ENCODE peak calls at places on chromosomes 12 and 14, in seven cellular contexts. One of them, this sample, is unnamed.

GRCh38 chr12:27396416-27396815 is 50.1 kb upstream of the SMCO2 start:
- DNase-seq in T-helper 2 cell: no peak
- DNase-seq in Right ventricle myocardium superior: no peak
- DNase-seq in NCI-H510A treated with DMSO at 0.1 percent for 48 hours: no peak
- DNase-seq in activated CD4-positive, alpha-beta T cell treated with anti-CD3 and anti-CD28 coated beads, Interleukin-2, amount 10 ng/mL, durations not matched to agents 7 days and 5 days: no peak
- DNase-seq in pulmonary artery endothelial cell: no peak
- DNase-seq in MM.1S: no peak
- DNase-seq in this sample: no peak

GRCh38 chr14:73610692-73611091 is 1.6 kb upstream of the ACOT6 start:
- DNase-seq in NCI-H510A treated with DMSO at 0.1 percent for 48 hours: no peak
- DNase-seq in pulmonary artery endothelial cell: peak
- DNase-seq in Right ventricle myocardium superior: no peak
- DNase-seq in activated CD4-positive, alpha-beta T cell treated with anti-CD3 and anti-CD28 coated beads, Interleukin-2, amount 10 ng/mL, durations not matched to agents 7 days and 5 days: no peak
- DNase-seq in MM.1S: no peak
- DNase-seq in T-helper 2 cell: no peak
- DNase-seq in this sample: no peak

GRCh38 chr12:67034110-67034879 is 234.9 kb upstream of the CAND1 start:
- DNase-seq in NCI-H510A treated with DMSO at 0.1 percent for 48 hours: no peak
- DNase-seq in Right ventricle myocardium superior: no peak
- DNase-seq in pulmonary artery endothelial cell: no peak
- DNase-seq in MM.1S: no peak
- DNase-seq in activated CD4-positive, alpha-beta T cell treated with anti-CD3 and anti-CD28 coated beads, Interleukin-2, amount 10 ng/mL, durations not matched to agents 7 days and 5 days: no peak
- DNase-seq in T-helper 2 cell: no peak
- DNase-seq in this sample: no peak

GRCh38 chr14:99731536-99732435 is 47.7 kb downstream of the CYP46A1 start:
- DNase-seq in MM.1S: no peak
- DNase-seq in T-helper 2 cell: no peak
- DNase-seq in NCI-H510A treated with DMSO at 0.1 percent for 48 hours: no peak
- DNase-seq in pulmonary artery endothelial cell: no peak
- DNase-seq in activated CD4-positive, alpha-beta T cell treated with anti-CD3 and anti-CD28 coated beads, Interleukin-2, amount 10 ng/mL, durations not matched to agents 7 days and 5 days: no peak
- DNase-seq in Right ventricle myocardium superior: peak
- DNase-seq in this sample: no peak

GRCh38 chr12:132216354-132216987 is 72.2 kb downstream of the NOC4L start:
- DNase-seq in T-helper 2 cell: no peak
- DNase-seq in pulmonary artery endothelial cell: no peak
- DNase-seq in Right ventricle myocardium superior: no peak
- DNase-seq in NCI-H510A treated with DMSO at 0.1 percent for 48 hours: no peak
- DNase-seq in MM.1S: no peak
- DNase-seq in activated CD4-positive, alpha-beta T cell treated with anti-CD3 and anti-CD28 coated beads, Interleukin-2, amount 10 ng/mL, durations not matched to agents 7 days and 5 days: no peak
- DNase-seq in this sample: no peak

GRCh38 chr14:24868389-24868788 is 181.6 kb downstream of the STXBP6 start:
- DNase-seq in T-helper 2 cell: no peak
- DNase-seq in Right ventricle myocardium superior: no peak
- DNase-seq in NCI-H510A treated with DMSO at 0.1 percent for 48 hours: no peak
- DNase-seq in pulmonary artery endothelial cell: no peak
- DNase-seq in MM.1S: no peak
- DNase-seq in activated CD4-positive, alpha-beta T cell treated with anti-CD3 and anti-CD28 coated beads, Interleukin-2, amount 10 ng/mL, durations not matched to agents 7 days and 5 days: no peak
- DNase-seq in this sample: no peak

GRCh38 chr14:70013269-70013873 is 134.2 kb downstream of the SMOC1 start:
- DNase-seq in MM.1S: peak
- DNase-seq in pulmonary artery endothelial cell: no peak
- DNase-seq in T-helper 2 cell: no peak
- DNase-seq in Right ventricle myocardium superior: no peak
- DNase-seq in activated CD4-positive, alpha-beta T cell treated with anti-CD3 and anti-CD28 coated beads, Interleukin-2, amount 10 ng/mL, durations not matched to agents 7 days and 5 days: peak
- DNase-seq in NCI-H510A treated with DMSO at 0.1 percent for 48 hours: no peak
- DNase-seq in this sample: no peak

GRCh38 chr14:53327716-53328115 is 174.6 kb upstream of the DDHD1 start:
- DNase-seq in T-helper 2 cell: no peak
- DNase-seq in MM.1S: no peak
- DNase-seq in NCI-H510A treated with DMSO at 0.1 percent for 48 hours: no peak
- DNase-seq in pulmonary artery endothelial cell: no peak
- DNase-seq in activated CD4-positive, alpha-beta T cell treated with anti-CD3 and anti-CD28 coated beads, Interleukin-2, amount 10 ng/mL, durations not matched to agents 7 days and 5 days: no peak
- DNase-seq in Right ventricle myocardium superior: no peak
- DNase-seq in this sample: no peak

GRCh38 chr12:76422154-76422877 is 74.1 kb upstream of the BBS10 start:
- DNase-seq in MM.1S: no peak
- DNase-seq in Right ventricle myocardium superior: no peak
- DNase-seq in T-helper 2 cell: no peak
- DNase-seq in activated CD4-positive, alpha-beta T cell treated with anti-CD3 and anti-CD28 coated beads, Interleukin-2, amount 10 ng/mL, durations not matched to agents 7 days and 5 days: no peak
- DNase-seq in pulmonary artery endothelial cell: no peak
- DNase-seq in NCI-H510A treated with DMSO at 0.1 percent for 48 hours: no peak
- DNase-seq in this sample: no peak

GRCh38 chr12:65536876-65537661 is 258.6 kb downstream of the MSRB3 start:
- DNase-seq in activated CD4-positive, alpha-beta T cell treated with anti-CD3 and anti-CD28 coated beads, Interleukin-2, amount 10 ng/mL, durations not matched to agents 7 days and 5 days: no peak
- DNase-seq in Right ventricle myocardium superior: no peak
- DNase-seq in MM.1S: no peak
- DNase-seq in pulmonary artery endothelial cell: peak
- DNase-seq in T-helper 2 cell: no peak
- DNase-seq in NCI-H510A treated with DMSO at 0.1 percent for 48 hours: no peak
- DNase-seq in this sample: no peak

GRCh38 chr12:1809606-1810140 is 10.7 kb upstream of the LRTM2 start:
- DNase-seq in Right ventricle myocardium superior: peak
- DNase-seq in activated CD4-positive, alpha-beta T cell treated with anti-CD3 and anti-CD28 coated beads, Interleukin-2, amount 10 ng/mL, durations not matched to agents 7 days and 5 days: no peak
- DNase-seq in T-helper 2 cell: no peak
- DNase-seq in pulmonary artery endothelial cell: no peak
- DNase-seq in MM.1S: no peak
- DNase-seq in NCI-H510A treated with DMSO at 0.1 percent for 48 hours: no peak
- DNase-seq in this sample: no peak

GRCh38 chr14:104794099-104794498 is 1.4 kb downstream of the AKT1 start:
- DNase-seq in T-helper 2 cell: peak
- DNase-seq in pulmonary artery endothelial cell: no peak
- DNase-seq in NCI-H510A treated with DMSO at 0.1 percent for 48 hours: peak
- DNase-seq in MM.1S: no peak
- DNase-seq in Right ventricle myocardium superior: peak
- DNase-seq in activated CD4-positive, alpha-beta T cell treated with anti-CD3 and anti-CD28 coated beads, Interleukin-2, amount 10 ng/mL, durations not matched to agents 7 days and 5 days: peak
- DNase-seq in this sample: no peak

GRCh38 chr14:102893452-102893851 is 29.0 kb upstream of the AMN start:
- DNase-seq in NCI-H510A treated with DMSO at 0.1 percent for 48 hours: no peak
- DNase-seq in Right ventricle myocardium superior: no peak
- DNase-seq in activated CD4-positive, alpha-beta T cell treated with anti-CD3 and anti-CD28 coated beads, Interleukin-2, amount 10 ng/mL, durations not matched to agents 7 days and 5 days: no peak
- DNase-seq in MM.1S: no peak
- DNase-seq in T-helper 2 cell: no peak
- DNase-seq in pulmonary artery endothelial cell: no peak
- DNase-seq in this sample: no peak

GRCh38 chr14:103867523-103867953 is 20.2 kb upstream of the PPP1R13B start:
- DNase-seq in Right ventricle myocardium superior: peak
- DNase-seq in MM.1S: no peak
- DNase-seq in T-helper 2 cell: no peak
- DNase-seq in activated CD4-positive, alpha-beta T cell treated with anti-CD3 and anti-CD28 coated beads, Interleukin-2, amount 10 ng/mL, durations not matched to agents 7 days and 5 days: no peak
- DNase-seq in pulmonary artery endothelial cell: no peak
- DNase-seq in NCI-H510A treated with DMSO at 0.1 percent for 48 hours: no peak
- DNase-seq in this sample: no peak

GRCh38 chr14:101058571-101058970 is 155.0 kb upstream of the RTL1 start:
- DNase-seq in T-helper 2 cell: no peak
- DNase-seq in pulmonary artery endothelial cell: no peak
- DNase-seq in Right ventricle myocardium superior: no peak
- DNase-seq in activated CD4-positive, alpha-beta T cell treated with anti-CD3 and anti-CD28 coated beads, Interleukin-2, amount 10 ng/mL, durations not matched to agents 7 days and 5 days: no peak
- DNase-seq in NCI-H510A treated with DMSO at 0.1 percent for 48 hours: no peak
- DNase-seq in MM.1S: no peak
- DNase-seq in this sample: no peak

GRCh38 chr12:127509066-127509778 is 757.7 kb upstream of the TMEM132C start:
- DNase-seq in activated CD4-positive, alpha-beta T cell treated with anti-CD3 and anti-CD28 coated beads, Interleukin-2, amount 10 ng/mL, durations not matched to agents 7 days and 5 days: no peak
- DNase-seq in Right ventricle myocardium superior: no peak
- DNase-seq in MM.1S: peak
- DNase-seq in T-helper 2 cell: no peak
- DNase-seq in NCI-H510A treated with DMSO at 0.1 percent for 48 hours: no peak
- DNase-seq in pulmonary artery endothelial cell: no peak
- DNase-seq in this sample: no peak

GRCh38 chr14:49970474-49971147 is 77.7 kb downstream of the ARF6 start:
- DNase-seq in NCI-H510A treated with DMSO at 0.1 percent for 48 hours: no peak
- DNase-seq in MM.1S: peak
- DNase-seq in activated CD4-positive, alpha-beta T cell treated with anti-CD3 and anti-CD28 coated beads, Interleukin-2, amount 10 ng/mL, durations not matched to agents 7 days and 5 days: peak
- DNase-seq in pulmonary artery endothelial cell: no peak
- DNase-seq in Right ventricle myocardium superior: no peak
- DNase-seq in T-helper 2 cell: no peak
- DNase-seq in this sample: no peak

GRCh38 chr14:82724296-82724695 is 1190.6 kb upstream of the SEL1L start:
- DNase-seq in activated CD4-positive, alpha-beta T cell treated with anti-CD3 and anti-CD28 coated beads, Interleukin-2, amount 10 ng/mL, durations not matched to agents 7 days and 5 days: no peak
- DNase-seq in pulmonary artery endothelial cell: no peak
- DNase-seq in MM.1S: no peak
- DNase-seq in Right ventricle myocardium superior: no peak
- DNase-seq in NCI-H510A treated with DMSO at 0.1 percent for 48 hours: no peak
- DNase-seq in T-helper 2 cell: no peak
- DNase-seq in this sample: peak

GRCh38 chr14:55847766-55848165 is 267.8 kb downstream of the KTN1 start:
- DNase-seq in NCI-H510A treated with DMSO at 0.1 percent for 48 hours: no peak
- DNase-seq in T-helper 2 cell: no peak
- DNase-seq in Right ventricle myocardium superior: no peak
- DNase-seq in pulmonary artery endothelial cell: no peak
- DNase-seq in activated CD4-positive, alpha-beta T cell treated with anti-CD3 and anti-CD28 coated beads, Interleukin-2, amount 10 ng/mL, durations not matched to agents 7 days and 5 days: no peak
- DNase-seq in MM.1S: no peak
- DNase-seq in this sample: no peak

GRCh38 chr12:52691076-52691764 is 11.0 kb upstream of the KRT1 start:
- DNase-seq in pulmonary artery endothelial cell: no peak
- DNase-seq in activated CD4-positive, alpha-beta T cell treated with anti-CD3 and anti-CD28 coated beads, Interleukin-2, amount 10 ng/mL, durations not matched to agents 7 days and 5 days: peak
- DNase-seq in Right ventricle myocardium superior: no peak
- DNase-seq in T-helper 2 cell: peak
- DNase-seq in NCI-H510A treated with DMSO at 0.1 percent for 48 hours: peak
- DNase-seq in MM.1S: peak
- DNase-seq in this sample: peak

GRCh38 chr14:25048170-25049126 is 1.5 kb downstream of the STXBP6 start:
- DNase-seq in pulmonary artery endothelial cell: no peak
- DNase-seq in NCI-H510A treated with DMSO at 0.1 percent for 48 hours: no peak
- DNase-seq in Right ventricle myocardium superior: peak
- DNase-seq in MM.1S: no peak
- DNase-seq in activated CD4-positive, alpha-beta T cell treated with anti-CD3 and anti-CD28 coated beads, Interleukin-2, amount 10 ng/mL, durations not matched to agents 7 days and 5 days: no peak
- DNase-seq in T-helper 2 cell: no peak
- DNase-seq in this sample: no peak

GRCh38 chr12:13566286-13566685 is 369.8 kb downstream of the EMP1 start:
- DNase-seq in Right ventricle myocardium superior: no peak
- DNase-seq in T-helper 2 cell: no peak
- DNase-seq in pulmonary artery endothelial cell: no peak
- DNase-seq in activated CD4-positive, alpha-beta T cell treated with anti-CD3 and anti-CD28 coated beads, Interleukin-2, amount 10 ng/mL, durations not matched to agents 7 days and 5 days: no peak
- DNase-seq in MM.1S: no peak
- DNase-seq in NCI-H510A treated with DMSO at 0.1 percent for 48 hours: no peak
- DNase-seq in this sample: no peak

GRCh38 chr14:26255213-26255612 is 342.6 kb downstream of the NOVA1 start:
- DNase-seq in NCI-H510A treated with DMSO at 0.1 percent for 48 hours: no peak
- DNase-seq in pulmonary artery endothelial cell: no peak
- DNase-seq in Right ventricle myocardium superior: no peak
- DNase-seq in T-helper 2 cell: no peak
- DNase-seq in activated CD4-positive, alpha-beta T cell treated with anti-CD3 and anti-CD28 coated beads, Interleukin-2, amount 10 ng/mL, durations not matched to agents 7 days and 5 days: no peak
- DNase-seq in MM.1S: no peak
- DNase-seq in this sample: peak

GRCh38 chr14:101078105-101078891 is 174.8 kb upstream of the RTL1 start:
- DNase-seq in pulmonary artery endothelial cell: no peak
- DNase-seq in MM.1S: no peak
- DNase-seq in activated CD4-positive, alpha-beta T cell treated with anti-CD3 and anti-CD28 coated beads, Interleukin-2, amount 10 ng/mL, durations not matched to agents 7 days and 5 days: no peak
- DNase-seq in Right ventricle myocardium superior: no peak
- DNase-seq in NCI-H510A treated with DMSO at 0.1 percent for 48 hours: no peak
- DNase-seq in T-helper 2 cell: no peak
- DNase-seq in this sample: no peak

GRCh38 chr12:22234561-22234960 is 99.9 kb downstream of the ST8SIA1 start:
- DNase-seq in pulmonary artery endothelial cell: no peak
- DNase-seq in Right ventricle myocardium superior: no peak
- DNase-seq in activated CD4-positive, alpha-beta T cell treated with anti-CD3 and anti-CD28 coated beads, Interleukin-2, amount 10 ng/mL, durations not matched to agents 7 days and 5 days: no peak
- DNase-seq in MM.1S: no peak
- DNase-seq in T-helper 2 cell: no peak
- DNase-seq in NCI-H510A treated with DMSO at 0.1 percent for 48 hours: no peak
- DNase-seq in this sample: no peak

GRCh38 chr12:116143883-116144266 is 133.6 kb downstream of the MED13L start:
- DNase-seq in Right ventricle myocardium superior: no peak
- DNase-seq in MM.1S: no peak
- DNase-seq in NCI-H510A treated with DMSO at 0.1 percent for 48 hours: no peak
- DNase-seq in pulmonary artery endothelial cell: no peak
- DNase-seq in activated CD4-positive, alpha-beta T cell treated with anti-CD3 and anti-CD28 coated beads, Interleukin-2, amount 10 ng/mL, durations not matched to agents 7 days and 5 days: no peak
- DNase-seq in T-helper 2 cell: no peak
- DNase-seq in this sample: no peak

GRCh38 chr12:62739266-62739831 is 195.6 kb downstream of the PPM1H start:
- DNase-seq in activated CD4-positive, alpha-beta T cell treated with anti-CD3 and anti-CD28 coated beads, Interleukin-2, amount 10 ng/mL, durations not matched to agents 7 days and 5 days: no peak
- DNase-seq in Right ventricle myocardium superior: no peak
- DNase-seq in pulmonary artery endothelial cell: no peak
- DNase-seq in T-helper 2 cell: no peak
- DNase-seq in MM.1S: no peak
- DNase-seq in NCI-H510A treated with DMSO at 0.1 percent for 48 hours: no peak
- DNase-seq in this sample: no peak

GRCh38 chr14:30874999-30875787 is 834 bp downstream of the COCH start:
- DNase-seq in MM.1S: no peak
- DNase-seq in activated CD4-positive, alpha-beta T cell treated with anti-CD3 and anti-CD28 coated beads, Interleukin-2, amount 10 ng/mL, durations not matched to agents 7 days and 5 days: no peak
- DNase-seq in Right ventricle myocardium superior: peak
- DNase-seq in NCI-H510A treated with DMSO at 0.1 percent for 48 hours: peak
- DNase-seq in pulmonary artery endothelial cell: no peak
- DNase-seq in T-helper 2 cell: no peak
- DNase-seq in this sample: peak

GRCh38 chr12:109735825-109736551 is 22.4 kb downstream of the FAM222A start:
- DNase-seq in T-helper 2 cell: no peak
- DNase-seq in pulmonary artery endothelial cell: no peak
- DNase-seq in MM.1S: no peak
- DNase-seq in activated CD4-positive, alpha-beta T cell treated with anti-CD3 and anti-CD28 coated beads, Interleukin-2, amount 10 ng/mL, durations not matched to agents 7 days and 5 days: no peak
- DNase-seq in Right ventricle myocardium superior: peak
- DNase-seq in NCI-H510A treated with DMSO at 0.1 percent for 48 hours: no peak
- DNase-seq in this sample: no peak

GRCh38 chr12:53219116-53219955 is 12.3 kb upstream of the ITGB7 start:
- DNase-seq in pulmonary artery endothelial cell: no peak
- DNase-seq in MM.1S: peak
- DNase-seq in NCI-H510A treated with DMSO at 0.1 percent for 48 hours: no peak
- DNase-seq in T-helper 2 cell: no peak
- DNase-seq in Right ventricle myocardium superior: peak
- DNase-seq in activated CD4-positive, alpha-beta T cell treated with anti-CD3 and anti-CD28 coated beads, Interleukin-2, amount 10 ng/mL, durations not matched to agents 7 days and 5 days: peak
- DNase-seq in this sample: no peak

GRCh38 chr14:93267149-93267711 is 60.2 kb downstream of the UBR7 start:
- DNase-seq in pulmonary artery endothelial cell: no peak
- DNase-seq in Right ventricle myocardium superior: no peak
- DNase-seq in MM.1S: no peak
- DNase-seq in T-helper 2 cell: no peak
- DNase-seq in activated CD4-positive, alpha-beta T cell treated with anti-CD3 and anti-CD28 coated beads, Interleukin-2, amount 10 ng/mL, durations not matched to agents 7 days and 5 days: no peak
- DNase-seq in NCI-H510A treated with DMSO at 0.1 percent for 48 hours: no peak
- DNase-seq in this sample: no peak

GRCh38 chr14:84894254-84894653 is 635.7 kb upstream of the FLRT2 start:
- DNase-seq in MM.1S: no peak
- DNase-seq in Right ventricle myocardium superior: no peak
- DNase-seq in activated CD4-positive, alpha-beta T cell treated with anti-CD3 and anti-CD28 coated beads, Interleukin-2, amount 10 ng/mL, durations not matched to agents 7 days and 5 days: no peak
- DNase-seq in pulmonary artery endothelial cell: no peak
- DNase-seq in T-helper 2 cell: no peak
- DNase-seq in NCI-H510A treated with DMSO at 0.1 percent for 48 hours: peak
- DNase-seq in this sample: no peak

GRCh38 chr12:96036765-96037455 is 1.5 kb upstream of the LTA4H start:
- DNase-seq in NCI-H510A treated with DMSO at 0.1 percent for 48 hours: no peak
- DNase-seq in T-helper 2 cell: no peak
- DNase-seq in activated CD4-positive, alpha-beta T cell treated with anti-CD3 and anti-CD28 coated beads, Interleukin-2, amount 10 ng/mL, durations not matched to agents 7 days and 5 days: no peak
- DNase-seq in Right ventricle myocardium superior: no peak
- DNase-seq in MM.1S: no peak
- DNase-seq in pulmonary artery endothelial cell: no peak
- DNase-seq in this sample: no peak

GRCh38 chr12:49748306-49748705 is 6.9 kb downstream of the TMBIM6 start:
- DNase-seq in T-helper 2 cell: no peak
- DNase-seq in MM.1S: no peak
- DNase-seq in Right ventricle myocardium superior: no peak
- DNase-seq in NCI-H510A treated with DMSO at 0.1 percent for 48 hours: no peak
- DNase-seq in pulmonary artery endothelial cell: no peak
- DNase-seq in activated CD4-positive, alpha-beta T cell treated with anti-CD3 and anti-CD28 coated beads, Interleukin-2, amount 10 ng/mL, durations not matched to agents 7 days and 5 days: no peak
- DNase-seq in this sample: no peak

GRCh38 chr12:50961708-50962107 is 9.4 kb downstream of the HIGD1C start:
- DNase-seq in T-helper 2 cell: no peak
- DNase-seq in NCI-H510A treated with DMSO at 0.1 percent for 48 hours: no peak
- DNase-seq in pulmonary artery endothelial cell: no peak
- DNase-seq in Right ventricle myocardium superior: no peak
- DNase-seq in MM.1S: no peak
- DNase-seq in activated CD4-positive, alpha-beta T cell treated with anti-CD3 and anti-CD28 coated beads, Interleukin-2, amount 10 ng/mL, durations not matched to agents 7 days and 5 days: no peak
- DNase-seq in this sample: no peak

GRCh38 chr12:55797068-55797467 is 20.5 kb downstream of the SARNP start:
- DNase-seq in NCI-H510A treated with DMSO at 0.1 percent for 48 hours: peak
- DNase-seq in pulmonary artery endothelial cell: no peak
- DNase-seq in Right ventricle myocardium superior: no peak
- DNase-seq in T-helper 2 cell: no peak
- DNase-seq in activated CD4-positive, alpha-beta T cell treated with anti-CD3 and anti-CD28 coated beads, Interleukin-2, amount 10 ng/mL, durations not matched to agents 7 days and 5 days: peak
- DNase-seq in MM.1S: no peak
- DNase-seq in this sample: peak

GRCh38 chr12:8648598-8649205 is 13.9 kb downstream of the MFAP5 start:
- DNase-seq in activated CD4-positive, alpha-beta T cell treated with anti-CD3 and anti-CD28 coated beads, Interleukin-2, amount 10 ng/mL, durations not matched to agents 7 days and 5 days: peak
- DNase-seq in NCI-H510A treated with DMSO at 0.1 percent for 48 hours: no peak
- DNase-seq in MM.1S: peak
- DNase-seq in T-helper 2 cell: no peak
- DNase-seq in pulmonary artery endothelial cell: no peak
- DNase-seq in Right ventricle myocardium superior: no peak
- DNase-seq in this sample: no peak

GRCh38 chr12:122355702-122356101 is 66.8 kb downstream of the CLIP1 start:
- DNase-seq in MM.1S: no peak
- DNase-seq in T-helper 2 cell: no peak
- DNase-seq in activated CD4-positive, alpha-beta T cell treated with anti-CD3 and anti-CD28 coated beads, Interleukin-2, amount 10 ng/mL, durations not matched to agents 7 days and 5 days: no peak
- DNase-seq in NCI-H510A treated with DMSO at 0.1 percent for 48 hours: no peak
- DNase-seq in Right ventricle myocardium superior: no peak
- DNase-seq in pulmonary artery endothelial cell: no peak
- DNase-seq in this sample: no peak

This sample was measured in NCI-H526 treated with DMSO at 0.1 percent for 48 hours.